ENCODE peak calls at places on chromosomes 13 and 19, in nine cellular contexts. X, O, R, W, I, Y, Q, U and M are unnamed samples.

GRCh38 chr19:56096665-56097064 is 24.4 kb downstream of the ZNF787 start:
- DNase-seq in X (no peak), O (no peak), R (no peak), W (peak; percentile 27), I (no peak), Y (no peak), Q (no peak), U (no peak), M (no peak)

GRCh38 chr19:18746393-18747167 is 44.5 kb downstream of the COMP start:
- DNase-seq in X (no peak), O (no peak), R (no peak), W (peak; percentile 70), I (no peak), Y (no peak), Q (no peak), U (no peak), M (no peak)

GRCh38 chr13:109998030-109998429 is 211.6 kb upstream of the IRS2 start:
- DNase-seq in X (no peak), O (no peak), R (no peak), W (no peak), I (no peak), Y (no peak), Q (no peak), U (no peak), M (no peak)

GRCh38 chr19:29439688-29440550 is 85.9 kb upstream of the VSTM2B start:
- DNase-seq in X (no peak), O (no peak), R (no peak), W (no peak), I (no peak), Y (no peak), Q (no peak), U (no peak), M (no peak)

GRCh38 chr19:1857648-1858326 is 5.6 kb downstream of the KLF16 start:
- DNase-seq in X (no peak), O (no peak), R (no peak), W (no peak), I (no peak), Y (no peak), Q (no peak), U (no peak), M (no peak)

GRCh38 chr13:21328836-21329477 is 130.1 kb downstream of the ZDHHC20 start:
- DNase-seq in X (no peak), O (no peak), R (no peak), W (no peak), I (no peak), Y (no peak), Q (no peak), U (no peak), M (no peak)

GRCh38 chr13:42777476-42777875 is 3.9 kb upstream of the FAM216B start:
- DNase-seq in X (no peak), O (no peak), R (no peak), W (no peak), I (no peak), Y (no peak), Q (no peak), U (no peak), M (no peak)

GRCh38 chr19:34128558-34129250 is 43.6 kb upstream of the LSM14A start:
- DNase-seq in X (no peak), O (no peak), R (no peak), W (no peak), I (no peak), Y (no peak), Q (no peak), U (no peak), M (no peak)

GRCh38 chr19:7748756-7749155 is 1.4 kb upstream of the CD209 start:
- DNase-seq in X (no peak), O (no peak), R (peak; percentile 18), W (no peak), I (no peak), Y (peak; percentile 50), Q (peak; percentile 58), U (no peak), M (no peak)

GRCh38 chr13:29483211-29483610 is 112.3 kb downstream of the SLC7A1 start:
- DNase-seq in X (no peak), O (peak; percentile 51), R (no peak), W (peak; percentile 81), I (peak; percentile 86), Y (no peak), Q (no peak), U (no peak), M (no peak)

GRCh38 chr19:34867631-34868030 is 59.1 kb upstream of the ZNF30 start:
- DNase-seq in X (no peak), O (no peak), R (no peak), W (no peak), I (no peak), Y (no peak), Q (no peak), U (no peak), M (no peak)

GRCh38 chr19:49210108-49210900 is 52.7 kb downstream of the TRPM4 start:
- DNase-seq in X (no peak), O (no peak), R (peak; percentile 84), W (peak; percentile 82), I (no peak), Y (no peak), Q (peak; percentile 9), U (peak; percentile 92), M (no peak)

GRCh38 chr13:79108914-79109643 is 297.0 kb downstream of the RBM26 start:
- DNase-seq in X (no peak), O (no peak), R (no peak), W (no peak), I (no peak), Y (no peak), Q (no peak), U (no peak), M (no peak)

GRCh38 chr19:49908480-49909420 is 12.1 kb upstream of the IL4I1 start:
- DNase-seq in X (no peak), O (no peak), R (no peak), W (peak; percentile 77), I (no peak), Y (no peak), Q (no peak), U (no peak), M (no peak)

GRCh38 chr13:34300559-34300958 is 482.6 kb downstream of the RFC3 start:
- DNase-seq in X (no peak), O (no peak), R (no peak), W (no peak), I (no peak), Y (no peak), Q (no peak), U (no peak), M (no peak)

GRCh38 chr19:46716013-46716671 is 772 bp downstream of the PRKD2 start:
- DNase-seq in X (no peak), O (no peak), R (peak; percentile 77), W (no peak), I (peak; percentile 39), Y (no peak), Q (no peak), U (peak; percentile 60), M (no peak)

GRCh38 chr19:10379880-10380310 is 477 bp downstream of the TYK2 start:
- DNase-seq in X (no peak), O (no peak), R (no peak), W (no peak), I (no peak), Y (no peak), Q (peak; percentile 12), U (no peak), M (no peak)

GRCh38 chr19:41575998-41576397 is at the start of gene CEACAM21:
- DNase-seq in X (no peak), O (no peak), R (no peak), W (no peak), I (peak; percentile 45), Y (no peak), Q (no peak), U (no peak), M (no peak)
- H3K4me3 ChIP-seq in X (no peak within 1 kb of the TSS), O (no peak within 1 kb of the TSS), R (no peak within 1 kb of the TSS), W (no peak within 1 kb of the TSS), I (peak within 1 kb of the TSS; percentile 9), Y (no peak within 1 kb of the TSS), Q (no peak within 1 kb of the TSS), U (no peak within 1 kb of the TSS), M (no peak within 1 kb of the TSS)

DNA sequence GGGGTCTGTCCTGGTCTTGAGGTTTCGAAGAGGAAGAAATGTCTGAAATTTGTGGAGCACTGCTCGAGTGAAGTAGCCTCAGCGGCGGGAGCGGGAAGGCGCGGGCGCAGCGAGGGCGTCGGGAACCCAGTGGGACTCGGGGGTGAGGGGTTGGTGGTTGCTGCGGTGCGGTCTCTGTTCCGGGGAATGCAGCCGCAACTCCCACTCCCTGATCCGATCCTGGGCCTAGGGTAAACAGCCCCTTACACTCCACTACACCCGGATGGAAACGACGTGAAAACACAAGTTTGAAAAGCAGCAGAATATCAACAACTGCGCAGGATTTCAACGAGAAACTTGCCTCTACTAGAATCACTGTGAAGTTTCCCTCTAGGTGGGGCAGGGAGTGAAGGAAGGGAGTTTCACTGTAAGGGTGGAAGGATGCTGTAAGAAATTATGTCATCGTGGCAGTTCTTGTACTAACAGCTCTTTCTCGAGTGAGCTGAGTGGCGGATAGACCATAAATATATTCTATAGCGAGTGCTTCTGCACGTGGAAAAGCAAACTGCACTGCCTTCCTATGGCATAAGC is 2.0 kb upstream of the KLF12 start:
- DNase-seq in X (no peak), O (no peak), R (peak; percentile 71), W (peak; percentile 87), I (peak; percentile 28), Y (no peak), Q (peak; percentile 62), U (no peak), M (peak; percentile 89)
- TF ChIP-seq POLR2AphosphoS5 in X (no peak), O (no peak), R (no peak), W (no peak), I (peak; percentile 5), Y (no peak), Q (no peak), U (no peak), M (no peak)

DNA sequence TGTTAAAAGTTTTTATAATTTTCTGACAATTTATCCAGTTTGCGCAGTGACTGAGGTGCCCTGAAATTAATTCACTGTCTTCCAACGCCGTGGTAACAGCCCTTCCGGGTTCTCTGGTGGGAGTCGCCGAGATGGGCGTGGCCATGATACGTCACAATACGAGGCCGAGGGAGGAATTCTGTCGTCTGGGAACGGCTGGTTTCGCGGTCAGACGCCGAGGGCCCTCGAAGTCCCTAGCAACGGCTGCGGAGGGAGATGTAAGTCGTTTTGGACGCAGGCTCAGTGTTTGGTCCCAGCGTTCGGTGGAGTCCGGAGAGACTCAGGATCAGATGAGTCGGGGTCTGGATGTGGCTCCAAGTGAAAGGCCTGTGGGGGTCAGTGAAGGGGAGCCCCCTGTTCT is 21.7 kb downstream of the ZNF613 start:
- DNase-seq in X (no peak), O (no peak), R (no peak), W (peak; percentile 25), I (no peak), Y (no peak), Q (no peak), U (no peak), M (no peak)
- H3K4me3 ChIP-seq in X (no peak overlapping the region), O (no peak overlapping the region), R (no peak overlapping the region), W (no peak overlapping the region), I (no peak overlapping the region), Y (no peak overlapping the region), Q (no peak overlapping the region), U (no peak overlapping the region), M (no peak overlapping the region)

DNA sequence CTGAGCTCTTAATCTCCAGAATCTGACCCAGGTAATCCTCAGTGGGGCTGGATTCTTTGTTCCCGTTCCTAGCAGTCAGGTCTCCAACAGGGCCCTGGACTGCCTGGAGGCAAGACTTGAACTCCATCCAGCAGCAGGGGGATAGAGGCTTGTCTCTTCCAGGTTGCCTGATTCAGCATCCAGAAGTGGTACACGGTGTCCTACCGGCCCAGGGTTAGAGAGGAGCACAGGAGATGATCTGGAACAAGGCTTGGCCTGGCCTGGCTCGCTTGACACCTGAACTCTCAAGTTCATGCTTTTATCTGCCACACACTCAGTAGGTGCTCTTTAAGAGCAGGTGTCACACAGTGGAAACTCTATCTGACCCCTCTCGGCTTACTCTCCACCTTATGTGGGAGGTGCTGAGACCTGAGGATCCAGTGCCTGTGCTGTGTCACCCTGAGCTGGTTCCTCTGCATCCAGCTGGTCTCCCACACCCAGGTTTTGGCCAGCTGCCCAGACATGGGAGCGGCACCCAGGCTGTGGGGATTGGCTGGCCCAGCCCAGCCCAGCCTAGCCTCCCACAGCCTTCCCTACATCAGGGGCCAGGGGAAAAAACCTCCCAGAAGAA is at the start of gene CYP4F3:
- DNase-seq in X (no peak), O (peak; percentile 41), R (no peak), W (peak; percentile 72), I (peak; percentile 91), Y (peak; percentile 80), Q (no peak), U (peak; percentile 86), M (peak; percentile 72)
- TF ChIP-seq POLR2AphosphoS5 in X (no peak), O (no peak), R (no peak), W (no peak), I (peak; percentile 76), Y (peak; percentile 68), Q (no peak), U (no peak), M (peak; percentile 65)